ENCODE peak calls at places on chromosomes 12 and 14, in four cellular contexts. One of them, this sample, is unnamed.

GRCh38 chr12:49335955-49336644 is 888 bp downstream of the C1QL4 start:
- DNase-seq in tibial nerve: no peak
- DNase-seq in thoracic aorta: no peak
- DNase-seq in cardiac muscle cell: no peak
- DNase-seq in this sample: peak; percentile 73

GRCh38 chr12:129821964-129822363 is 81.9 kb downstream of the TMEM132D start:
- DNase-seq in tibial nerve: no peak
- DNase-seq in thoracic aorta: no peak
- DNase-seq in cardiac muscle cell: no peak
- DNase-seq in this sample: no peak

GRCh38 chr14:29971101-29971500 is 43.5 kb upstream of the PRKD1 start:
- DNase-seq in tibial nerve: no peak
- DNase-seq in thoracic aorta: no peak
- DNase-seq in cardiac muscle cell: no peak
- DNase-seq in this sample: peak; percentile 51

GRCh38 chr12:131621701-131622421 is 89.0 kb upstream of the SFSWAP start:
- DNase-seq in tibial nerve: no peak
- DNase-seq in thoracic aorta: no peak
- DNase-seq in cardiac muscle cell: no peak
- DNase-seq in this sample: peak; percentile 66

GRCh38 chr14:70692210-70692609 is 50.5 kb downstream of the TTC9 start:
- DNase-seq in tibial nerve: peak; percentile 17
- DNase-seq in thoracic aorta: no peak
- DNase-seq in cardiac muscle cell: no peak
- DNase-seq in this sample: no peak

GRCh38 chr12:70451528-70451927 is 85.4 kb downstream of the KCNMB4 start:
- DNase-seq in tibial nerve: no peak
- DNase-seq in thoracic aorta: no peak
- DNase-seq in cardiac muscle cell: no peak
- DNase-seq in this sample: no peak

GRCh38 chr14:46279327-46279726 is 372.3 kb downstream of the RPL10L start:
- DNase-seq in tibial nerve: no peak
- DNase-seq in thoracic aorta: no peak
- DNase-seq in cardiac muscle cell: no peak
- DNase-seq in this sample: no peak

GRCh38 chr14:77007975-77008421 is 20.5 kb downstream of the IRF2BPL start:
- DNase-seq in tibial nerve: no peak
- DNase-seq in thoracic aorta: no peak
- DNase-seq in cardiac muscle cell: no peak
- DNase-seq in this sample: peak; percentile 95

GRCh38 chr12:114667669-114668150 is 16.3 kb downstream of the TBX3 start:
- DNase-seq in tibial nerve: no peak
- DNase-seq in thoracic aorta: no peak
- DNase-seq in cardiac muscle cell: no peak
- DNase-seq in this sample: no peak

GRCh38 chr12:110501378-110501721 is 561 bp downstream of the VPS29 start:
- DNase-seq in tibial nerve: peak; percentile 25
- DNase-seq in thoracic aorta: no peak
- DNase-seq in cardiac muscle cell: peak; percentile 46
- DNase-seq in this sample: no peak

GRCh38 chr14:76514599-76514998 is 138.7 kb downstream of the ESRRB start:
- DNase-seq in tibial nerve: no peak
- DNase-seq in thoracic aorta: no peak
- DNase-seq in cardiac muscle cell: no peak
- DNase-seq in this sample: no peak

GRCh38 chr14:94769413-94770250 is at the start of gene GSC:
- DNase-seq in tibial nerve: peak; percentile 39
- DNase-seq in thoracic aorta: no peak
- DNase-seq in cardiac muscle cell: peak; percentile 62
- DNase-seq in this sample: peak; percentile 83

GRCh38 chr12:67572492-67572891 is 76.1 kb upstream of the DYRK2 start:
- DNase-seq in tibial nerve: no peak
- DNase-seq in thoracic aorta: no peak
- DNase-seq in cardiac muscle cell: no peak
- DNase-seq in this sample: no peak

GRCh38 chr12:49868952-49869815 is 26.3 kb upstream of the BCDIN3D start:
- DNase-seq in tibial nerve: peak; percentile 64
- DNase-seq in thoracic aorta: peak; percentile 32
- DNase-seq in cardiac muscle cell: peak; percentile 95
- DNase-seq in this sample: peak; percentile 97

GRCh38 chr12:77102123-77102522 is 36.8 kb upstream of the E2F7 start:
- DNase-seq in tibial nerve: no peak
- DNase-seq in thoracic aorta: no peak
- DNase-seq in cardiac muscle cell: no peak
- DNase-seq in this sample: no peak

GRCh38 chr12:44246481-44247105 is 410.7 kb downstream of the TMEM117 start:
- DNase-seq in tibial nerve: no peak
- DNase-seq in thoracic aorta: no peak
- DNase-seq in cardiac muscle cell: no peak
- DNase-seq in this sample: no peak

GRCh38 chr12:46908936-46909635 is 83.3 kb upstream of the SLC38A4 start:
- DNase-seq in tibial nerve: no peak
- DNase-seq in thoracic aorta: no peak
- DNase-seq in cardiac muscle cell: no peak
- DNase-seq in this sample: no peak

GRCh38 chr12:80781313-80781712 is 64.6 kb downstream of the MYF5 start:
- DNase-seq in tibial nerve: no peak
- DNase-seq in thoracic aorta: no peak
- DNase-seq in cardiac muscle cell: no peak
- DNase-seq in this sample: no peak

GRCh38 chr12:13147688-13148531 is 44.4 kb upstream of the GSG1 start:
- DNase-seq in tibial nerve: peak; percentile 7
- DNase-seq in thoracic aorta: no peak
- DNase-seq in cardiac muscle cell: no peak
- DNase-seq in this sample: no peak

GRCh38 chr12:27844427-27845090 is 64.5 kb upstream of the MANSC4 start:
- DNase-seq in tibial nerve: no peak
- DNase-seq in thoracic aorta: no peak
- DNase-seq in cardiac muscle cell: no peak
- DNase-seq in this sample: no peak

GRCh38 chr14:97164014-97164413 is 366.8 kb downstream of the VRK1 start:
- DNase-seq in tibial nerve: no peak
- DNase-seq in thoracic aorta: no peak
- DNase-seq in cardiac muscle cell: no peak
- DNase-seq in this sample: no peak

GRCh38 chr14:24196071-24197061 is 1.1 kb upstream of the TM9SF1 start:
- DNase-seq in tibial nerve: no peak
- DNase-seq in thoracic aorta: no peak
- DNase-seq in cardiac muscle cell: peak; percentile 56
- DNase-seq in this sample: peak; percentile 64

GRCh38 chr12:118777550-118777949 is 203.8 kb upstream of the SRRM4 start:
- DNase-seq in tibial nerve: no peak
- DNase-seq in thoracic aorta: no peak
- DNase-seq in cardiac muscle cell: no peak
- DNase-seq in this sample: no peak

GRCh38 chr12:118780939-118781338 is 200.4 kb upstream of the SRRM4 start:
- DNase-seq in tibial nerve: no peak
- DNase-seq in thoracic aorta: no peak
- DNase-seq in cardiac muscle cell: no peak
- DNase-seq in this sample: no peak

GRCh38 chr12:118783703-118784102 is 197.6 kb upstream of the SRRM4 start:
- DNase-seq in tibial nerve: no peak
- DNase-seq in thoracic aorta: no peak
- DNase-seq in cardiac muscle cell: no peak
- DNase-seq in this sample: no peak

GRCh38 chr12:118778077-118778476 is 203.3 kb upstream of the SRRM4 start:
- DNase-seq in tibial nerve: no peak
- DNase-seq in thoracic aorta: no peak
- DNase-seq in cardiac muscle cell: no peak
- DNase-seq in this sample: no peak

DNA sequence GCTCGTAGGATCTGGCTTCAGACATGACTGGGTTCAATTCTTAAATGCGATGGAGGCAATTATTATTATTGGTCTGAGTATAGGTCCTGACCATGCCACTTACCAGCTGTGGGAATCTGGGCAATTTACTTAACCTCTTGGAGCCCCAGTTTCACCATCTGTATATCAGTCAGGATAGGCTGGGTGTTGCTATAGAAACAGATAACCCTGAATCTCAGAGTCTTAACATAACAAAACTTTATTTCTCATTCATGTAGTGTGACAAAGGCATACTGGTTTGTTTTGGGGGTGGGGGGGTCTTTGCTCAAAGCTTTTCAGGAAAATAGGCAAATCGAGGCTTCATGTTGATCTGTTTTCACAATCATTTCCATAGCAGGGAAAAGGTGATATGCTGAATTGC is 199.6 kb upstream of the SRRM4 start:
- DNase-seq in tibial nerve: no peak
- DNase-seq in thoracic aorta: no peak
- DNase-seq in cardiac muscle cell: no peak
- DNase-seq in this sample: no peak
- H3K4me3 ChIP-seq in tibial nerve: no peak overlapping the region
- H3K4me3 ChIP-seq in thoracic aorta: no peak overlapping the region
- H3K4me3 ChIP-seq in cardiac muscle cell: no peak overlapping the region
- H3K4me3 ChIP-seq in this sample: no peak overlapping the region

GRCh38 chr12:99709116-99709515 is 61.6 kb downstream of the GARIN6 start:
- DNase-seq in tibial nerve: no peak
- DNase-seq in thoracic aorta: no peak
- DNase-seq in cardiac muscle cell: no peak
- DNase-seq in this sample: no peak

GRCh38 chr12:99711246-99711645 is 63.7 kb downstream of the GARIN6 start:
- DNase-seq in tibial nerve: no peak
- DNase-seq in thoracic aorta: no peak
- DNase-seq in cardiac muscle cell: no peak
- DNase-seq in this sample: no peak

GRCh38 chr12:99713946-99714520 is 66.5 kb downstream of the GARIN6 start:
- DNase-seq in tibial nerve: no peak
- DNase-seq in thoracic aorta: no peak
- DNase-seq in cardiac muscle cell: no peak
- DNase-seq in this sample: no peak

GRCh38 chr12:99709619-99710018 is 62.1 kb downstream of the GARIN6 start:
- DNase-seq in tibial nerve: no peak
- DNase-seq in thoracic aorta: no peak
- DNase-seq in cardiac muscle cell: no peak
- DNase-seq in this sample: no peak

DNA sequence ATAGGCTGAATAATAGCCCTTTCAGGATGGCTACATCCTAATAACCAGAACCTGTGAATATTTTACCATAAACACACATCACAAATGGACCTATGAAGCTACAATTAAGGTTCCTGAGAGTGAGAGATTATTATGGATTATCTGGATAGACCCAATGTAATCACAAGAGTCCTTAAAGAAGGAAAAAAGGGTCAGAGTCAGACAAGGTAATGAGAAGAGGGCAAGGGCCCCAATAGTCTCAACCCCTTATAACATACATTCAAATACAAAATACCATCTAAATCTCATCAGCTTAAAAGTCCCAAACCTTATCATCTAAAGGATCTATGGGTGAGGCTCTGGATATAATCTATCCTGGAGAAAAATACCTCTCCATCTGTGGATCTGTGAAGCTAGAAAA is 64.7 kb downstream of the GARIN6 start:
- DNase-seq in tibial nerve: no peak
- DNase-seq in thoracic aorta: no peak
- DNase-seq in cardiac muscle cell: no peak
- DNase-seq in this sample: no peak
- H3K4me1 ChIP-seq in tibial nerve: no peaks in the 10 kb centered on the region
- H3K4me1 ChIP-seq in thoracic aorta: no peaks in the 10 kb centered on the region
- H3K4me1 ChIP-seq in cardiac muscle cell: no peaks in the 10 kb centered on the region
- H3K4me1 ChIP-seq in this sample: no peaks in the 10 kb centered on the region

DNA sequence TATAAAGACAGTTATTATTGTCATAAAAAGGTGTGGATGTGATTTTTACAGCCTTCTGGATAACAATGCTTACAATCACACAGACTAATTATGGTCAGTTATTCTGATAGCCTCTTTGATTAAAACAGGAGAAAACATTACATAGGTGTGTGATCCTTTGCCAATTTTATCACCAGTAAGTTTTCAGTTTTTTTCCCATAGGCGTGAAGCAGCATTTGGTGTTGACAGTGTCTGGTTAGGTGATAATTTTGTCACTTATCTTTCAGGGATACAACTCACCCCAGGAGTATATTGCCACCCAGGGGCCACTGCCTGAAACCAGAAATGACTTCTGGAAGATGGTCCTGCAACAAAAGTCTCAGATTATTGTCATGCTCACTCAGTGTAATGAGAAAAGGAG is 208.8 kb downstream of the EPS8 start:
- DNase-seq in tibial nerve: no peak
- DNase-seq in thoracic aorta: no peak
- DNase-seq in cardiac muscle cell: no peak
- DNase-seq in this sample: no peak
- TF ChIP-seq CTCF in tibial nerve: no peak
- TF ChIP-seq CTCF in thoracic aorta: no peak
- TF ChIP-seq CTCF in cardiac muscle cell: no peak
- TF ChIP-seq CTCF in this sample: no peak

DNA sequence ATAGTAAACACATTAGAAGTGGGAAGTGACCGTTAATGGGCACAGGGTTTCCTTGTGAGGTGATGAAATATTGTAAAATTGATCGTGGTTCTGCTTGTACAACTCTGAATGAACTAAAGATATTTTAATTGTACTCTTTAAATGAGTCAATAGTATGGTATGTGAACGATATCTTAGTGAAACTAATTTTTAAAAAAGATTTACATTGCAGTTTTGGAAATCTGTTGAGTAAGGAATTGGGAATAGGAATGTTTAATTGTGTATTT is 1.7 kb downstream of the ZNF410 start:
- DNase-seq in tibial nerve: no peak
- DNase-seq in thoracic aorta: no peak
- DNase-seq in cardiac muscle cell: no peak
- DNase-seq in this sample: no peak
- H3K4me3 ChIP-seq in tibial nerve: no peak overlapping the region
- H3K4me3 ChIP-seq in thoracic aorta: peak overlapping the region; percentile 79
- H3K4me3 ChIP-seq in cardiac muscle cell: peak overlapping the region; percentile 77
- H3K4me3 ChIP-seq in this sample: peak overlapping the region; percentile 89

DNA sequence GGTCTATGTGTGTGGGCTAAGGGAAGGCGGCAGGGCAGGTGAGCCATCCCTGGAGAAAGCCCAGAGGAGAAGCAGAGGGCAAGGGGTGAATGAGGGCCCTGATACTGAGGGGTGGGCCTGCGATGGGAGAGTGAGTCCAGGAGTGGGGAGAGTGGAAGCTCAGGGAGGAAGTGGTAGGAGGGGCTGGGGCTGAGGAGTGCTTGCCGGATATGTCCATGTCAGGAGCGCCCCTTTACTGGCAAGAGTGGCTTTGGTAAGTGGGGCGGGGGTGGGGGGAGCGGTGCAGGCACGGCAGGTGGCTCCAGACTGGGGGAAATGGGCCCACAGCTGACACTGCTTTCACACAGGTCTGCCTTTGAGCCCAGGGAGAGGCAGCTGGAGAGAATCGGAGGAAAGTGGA is 86.3 kb upstream of the GPR68 start:
- DNase-seq in tibial nerve: no peak
- DNase-seq in thoracic aorta: no peak
- DNase-seq in cardiac muscle cell: no peak
- DNase-seq in this sample: peak; percentile 35
- H3K4me1 ChIP-seq in tibial nerve: peaks cover 11% of the 10 kb centered on the region
- H3K4me1 ChIP-seq in thoracic aorta: no peaks in the 10 kb centered on the region
- H3K4me1 ChIP-seq in cardiac muscle cell: peaks cover under 1% of the 10 kb centered on the region
- H3K4me1 ChIP-seq in this sample: peaks cover 36% of the 10 kb centered on the region